ENCODE peak calls at places on chromosomes 16 and 17, in four cellular contexts. E is activated B cell treated with CpG ODN at 0.5 μM for 24 hours, H is left ventricle myocardium inferior, Q is endodermal cell. A is an unnamed sample.

GRCh38 chr16:2854700-2855309 is 3.2 kb downstream of the PRSS22 start:
- DNase-seq in E (no peak), H (no peak), Q (peak), A (peak)

GRCh38 chr17:77233127-77233526 is 92.4 kb downstream of the SEC14L1 start:
- DNase-seq in E (no peak), H (no peak), Q (no peak), A (no peak)

GRCh38 chr17:72560303-72561247 is 439.8 kb downstream of the SOX9 start:
- DNase-seq in E (peak), H (no peak), Q (peak), A (peak)

GRCh38 chr16:72475688-72476087 is 303.7 kb upstream of the PMFBP1 start:
- DNase-seq in E (no peak), H (no peak), Q (no peak), A (no peak)

GRCh38 chr16:14003119-14003570 is 68.0 kb upstream of the MRTFB start:
- DNase-seq in E (no peak), H (peak), Q (peak), A (peak)

GRCh38 chr17:82396601-82397435 is 21.3 kb upstream of the HEXD start:
- DNase-seq in E (no peak), H (no peak), Q (no peak), A (no peak)

GRCh38 chr17:30256756-30257506 is 21.4 kb upstream of the SLC6A4 start:
- DNase-seq in E (no peak), H (no peak), Q (no peak), A (no peak)

GRCh38 chr16:11213799-11214198 is 42.2 kb downstream of the SOCS1 start:
- DNase-seq in E (no peak), H (no peak), Q (no peak), A (no peak)

GRCh38 chr16:71693168-71693567 is 31.3 kb downstream of the PHLPP2 start:
- DNase-seq in E (no peak), H (no peak), Q (no peak), A (peak)

GRCh38 chr17:19244796-19245195 is 7.6 kb downstream of the EPN2 start:
- DNase-seq in E (no peak), H (no peak), Q (no peak), A (no peak)

GRCh38 chr16:84730406-84731106 is 30.8 kb downstream of the USP10 start:
- DNase-seq in E (no peak), H (peak), Q (no peak), A (peak)

GRCh38 chr16:4625617-4626159 is 1.1 kb downstream of the MGRN1 start:
- DNase-seq in E (no peak), H (no peak), Q (no peak), A (no peak)

GRCh38 chr16:10408824-10409381 is 23.0 kb downstream of the ATF7IP2 start:
- DNase-seq in E (no peak), H (no peak), Q (no peak), A (no peak)

GRCh38 chr17:71338396-71338795 is 782.4 kb upstream of the SOX9 start:
- DNase-seq in E (no peak), H (no peak), Q (no peak), A (no peak)

GRCh38 chr16:30570621-30571443 is 682 bp downstream of the ZNF688 start:
- DNase-seq in E (no peak), H (no peak), Q (peak), A (peak)

GRCh38 chr16:83315271-83315670 is 492.5 kb upstream of the HSBP1 start:
- DNase-seq in E (no peak), H (no peak), Q (no peak), A (no peak)

GRCh38 chr16:8936421-8936820 is 27.3 kb downstream of the USP7 start:
- DNase-seq in E (no peak), H (no peak), Q (peak), A (peak)

GRCh38 chr16:84144301-84144858 is 597 bp downstream of the HSDL1 start:
- DNase-seq in E (peak), H (peak), Q (peak), A (peak)

GRCh38 chr16:85279874-85280545 is 167.7 kb upstream of the CIBAR2 start:
- DNase-seq in E (no peak), H (peak), Q (no peak), A (no peak)

GRCh38 chr17:13182854-13183253 is 165.0 kb upstream of the ELAC2 start:
- DNase-seq in E (no peak), H (no peak), Q (peak), A (no peak)

GRCh38 chr17:81481011-81481799 is 31.4 kb downstream of the ACTG1 start:
- DNase-seq in E (peak), H (peak), Q (peak), A (no peak)

GRCh38 chr17:43952724-43953666 is 745 bp downstream of the PYY start:
- DNase-seq in E (no peak), H (no peak), Q (peak), A (no peak)

GRCh38 chr16:47728229-47728628 is 267.1 kb downstream of the PHKB start:
- DNase-seq in E (no peak), H (no peak), Q (no peak), A (no peak)

GRCh38 chr17:66675273-66675990 is 159.5 kb upstream of the CACNG5 start:
- DNase-seq in E (no peak), H (no peak), Q (peak), A (no peak)

GRCh38 chr17:66676421-66676820 is 158.5 kb upstream of the CACNG5 start:
- DNase-seq in E (no peak), H (no peak), Q (peak), A (no peak)

GRCh38 chr17:66677201-66677981 is 157.5 kb upstream of the CACNG5 start:
- DNase-seq in E (no peak), H (no peak), Q (peak), A (no peak)

GRCh38 chr17:66678061-66678460 is 156.9 kb upstream of the CACNG5 start:
- DNase-seq in E (no peak), H (no peak), Q (peak), A (no peak)

GRCh38 chr17:66675991-66676371 is 158.9 kb upstream of the CACNG5 start:
- DNase-seq in E (no peak), H (no peak), Q (no peak), A (no peak)
- TF ChIP-seq CTCF in E (no peak), H (no peak), Q (no peak), A (no peak)

GRCh38 chr17:60743282-60743681 is 65.6 kb downstream of the BCAS3 start:
- DNase-seq in E (no peak), H (no peak), Q (no peak), A (no peak)

GRCh38 chr17:60743812-60744211 is 66.2 kb downstream of the BCAS3 start:
- DNase-seq in E (no peak), H (no peak), Q (no peak), A (no peak)

GRCh38 chr17:60744355-60744958 is 66.8 kb downstream of the BCAS3 start:
- DNase-seq in E (no peak), H (no peak), Q (no peak), A (no peak)

GRCh38 chr17:60747069-60747808 is 69.6 kb downstream of the BCAS3 start:
- DNase-seq in E (no peak), H (no peak), Q (peak), A (no peak)

GRCh38 chr17:60745544-60745943 is 67.9 kb downstream of the BCAS3 start:
- DNase-seq in E (no peak), H (no peak), Q (no peak), A (no peak)
- TF ChIP-seq CTCF in E (no peak), H (no peak), Q (no peak), A (no peak)

GRCh38 chr17:32774286-32775084 is 102.4 kb downstream of the MYO1D start:
- DNase-seq in E (no peak), H (no peak), Q (no peak), A (no peak)

GRCh38 chr17:32771396-32771795 is 105.5 kb downstream of the MYO1D start:
- DNase-seq in E (no peak), H (no peak), Q (no peak), A (no peak)

GRCh38 chr17:32772453-32773025 is 104.4 kb downstream of the MYO1D start:
- DNase-seq in E (no peak), H (no peak), Q (no peak), A (no peak)

GRCh38 chr17:32763855-32764439 is 113.0 kb downstream of the MYO1D start:
- DNase-seq in E (no peak), H (no peak), Q (no peak), A (no peak)

GRCh38 chr17:32769846-32770245 is 107.1 kb downstream of the MYO1D start:
- DNase-seq in E (no peak), H (no peak), Q (no peak), A (no peak)
- TF ChIP-seq CTCF in E (no peak), H (no peak), Q (peak), A (no peak)

GRCh38 chr17:59108400-59109102 is 1.9 kb upstream of the TRIM37 start:
- DNase-seq in E (no peak), H (no peak), Q (no peak), A (no peak)

GRCh38 chr17:59110973-59111372 is 4.3 kb upstream of the TRIM37 start:
- DNase-seq in E (no peak), H (no peak), Q (no peak), A (no peak)

GRCh38 chr17:59105852-59106462 is 723 bp downstream of the TRIM37 start:
- DNase-seq in E (no peak), H (peak), Q (peak), A (peak)

GRCh38 chr17:59107306-59107670 is 608 bp upstream of the TRIM37 start:
- DNase-seq in E (no peak), H (no peak), Q (no peak), A (no peak)

DNA sequence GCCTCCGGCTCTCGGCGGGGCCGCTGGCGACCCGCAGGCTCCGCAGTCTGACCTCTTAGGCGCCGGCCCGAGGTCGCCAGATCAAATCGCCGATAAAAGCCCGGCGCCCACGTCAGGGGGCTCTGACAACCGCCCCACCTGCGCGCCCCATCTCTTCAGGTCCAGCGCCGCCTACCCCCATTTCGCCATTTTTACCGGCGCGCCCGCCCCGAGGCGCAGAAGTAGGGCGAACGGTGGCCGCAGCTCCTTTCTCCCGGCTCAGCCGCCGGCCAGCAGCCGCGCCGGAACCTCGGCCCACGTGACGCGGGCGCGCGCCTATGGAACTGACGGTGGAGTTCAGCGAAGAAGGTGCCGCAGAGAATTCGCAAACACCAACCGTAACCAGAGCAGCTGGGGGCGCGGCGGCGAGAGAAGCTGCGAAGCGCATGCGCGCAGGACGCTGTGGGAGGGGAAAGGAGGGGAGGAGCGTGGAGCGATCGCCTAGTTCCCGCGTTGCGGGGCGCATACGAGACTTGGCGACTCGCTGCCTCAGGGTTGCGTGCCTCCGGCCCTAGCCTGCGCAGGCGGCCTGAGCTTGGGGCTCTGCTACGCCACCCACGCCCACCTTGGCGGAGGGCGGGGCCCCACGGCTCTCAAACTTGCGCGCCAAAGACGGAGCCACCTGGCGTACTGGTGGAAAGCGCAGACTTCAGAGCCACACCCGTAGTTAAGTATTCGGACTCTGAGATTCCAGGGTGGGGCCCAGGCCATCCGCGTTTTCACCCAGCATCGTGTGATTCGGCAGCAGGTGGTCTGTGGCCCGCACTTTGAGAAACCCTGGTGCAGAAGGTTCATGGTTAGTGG is at the start of gene TRIM37:
- DNase-seq in E (peak), H (peak), Q (peak), A (peak)
- TF ChIP-seq CTCF in E (no peak), H (peak), Q (peak), A (no peak)

GRCh38 chr16:89944773-89945172 is 3.8 kb upstream of the DEF8 start:
- DNase-seq in E (no peak), H (no peak), Q (no peak), A (peak)

GRCh38 chr16:89946515-89946914 is 2.0 kb upstream of the DEF8 start:
- DNase-seq in E (no peak), H (no peak), Q (no peak), A (no peak)

GRCh38 chr16:89949121-89949742 is 677 bp downstream of the DEF8 start:
- DNase-seq in E (no peak), H (no peak), Q (peak), A (no peak)

GRCh38 chr16:89949756-89950155 is 1.2 kb downstream of the DEF8 start:
- DNase-seq in E (no peak), H (no peak), Q (no peak), A (no peak)

GRCh38 chr16:89945654-89946053 is 2.9 kb upstream of the DEF8 start:
- DNase-seq in E (no peak), H (no peak), Q (peak), A (no peak)
- TF ChIP-seq CTCF in E (no peak), H (no peak), Q (peak), A (no peak)

GRCh38 chr17:58491510-58492045 is 3.4 kb upstream of the HSF5 start:
- DNase-seq in E (no peak), H (no peak), Q (no peak), A (no peak)

GRCh38 chr17:58488428-58488890 is 251 bp upstream of the HSF5 start:
- DNase-seq in E (no peak), H (no peak), Q (no peak), A (peak)

GRCh38 chr17:58484600-58484999 is 3.6 kb downstream of the HSF5 start:
- DNase-seq in E (no peak), H (no peak), Q (no peak), A (no peak)

GRCh38 chr17:58492238-58493121 is 4.3 kb upstream of the HSF5 start:
- DNase-seq in E (no peak), H (no peak), Q (no peak), A (no peak)

GRCh38 chr17:58487589-58488427 is at the start of gene HSF5:
- DNase-seq in E (peak), H (peak), Q (peak), A (peak)
- TF ChIP-seq CTCF in E (no peak), H (peak), Q (peak), A (peak)

GRCh38 chr17:33053641-33054040 is 62.0 kb downstream of the SPACA3 start:
- DNase-seq in E (no peak), H (no peak), Q (peak), A (no peak)

GRCh38 chr17:33055171-33055611 is 63.5 kb downstream of the SPACA3 start:
- DNase-seq in E (no peak), H (no peak), Q (peak), A (no peak)

GRCh38 chr17:33055746-33056145 is 64.1 kb downstream of the SPACA3 start:
- DNase-seq in E (no peak), H (no peak), Q (peak), A (no peak)

GRCh38 chr17:33057564-33057963 is 65.9 kb downstream of the SPACA3 start:
- DNase-seq in E (no peak), H (no peak), Q (peak), A (no peak)

GRCh38 chr17:33056392-33057146 is 64.9 kb downstream of the SPACA3 start:
- DNase-seq in E (no peak), H (no peak), Q (peak), A (no peak)
- TF ChIP-seq CTCF in E (no peak), H (no peak), Q (no peak), A (no peak)

DNA sequence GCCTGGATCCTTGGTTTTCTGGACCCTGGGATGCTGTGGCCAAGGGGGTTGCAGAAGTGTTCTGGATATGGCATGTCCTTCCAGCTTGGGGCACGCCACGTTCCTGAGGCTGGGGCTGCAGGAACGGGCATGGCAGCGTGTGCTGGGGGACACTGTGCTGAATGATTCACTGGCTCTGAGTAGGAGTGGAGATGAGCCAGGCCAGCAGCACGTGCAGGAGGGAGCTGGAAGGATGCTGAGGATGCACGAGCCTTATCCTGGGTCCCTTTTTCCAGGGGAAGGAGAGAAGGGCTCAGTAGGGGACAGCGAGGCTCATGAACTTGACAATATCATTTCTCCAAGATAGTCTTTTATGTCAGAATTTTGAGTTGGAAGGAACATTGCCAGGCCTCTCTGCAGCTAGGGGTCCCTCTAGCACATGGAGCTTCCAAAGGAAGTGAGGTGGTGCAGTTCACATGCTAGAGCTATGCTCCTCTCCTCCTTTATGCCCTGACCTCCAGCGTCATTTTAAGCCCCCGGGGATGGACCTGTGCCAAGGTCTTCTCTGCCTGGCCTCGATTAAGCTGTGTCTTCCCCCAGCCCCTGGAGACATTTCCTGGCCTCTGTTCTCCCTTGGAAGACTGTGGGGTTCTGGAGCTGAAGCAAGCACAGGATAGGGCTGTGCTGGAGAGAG is 125.9 kb downstream of the OR1D5 start:
- DNase-seq in E (no peak), H (no peak), Q (no peak), A (no peak)
- TF ChIP-seq CTCF in E (no peak), H (no peak), Q (peak), A (no peak)

DNA sequence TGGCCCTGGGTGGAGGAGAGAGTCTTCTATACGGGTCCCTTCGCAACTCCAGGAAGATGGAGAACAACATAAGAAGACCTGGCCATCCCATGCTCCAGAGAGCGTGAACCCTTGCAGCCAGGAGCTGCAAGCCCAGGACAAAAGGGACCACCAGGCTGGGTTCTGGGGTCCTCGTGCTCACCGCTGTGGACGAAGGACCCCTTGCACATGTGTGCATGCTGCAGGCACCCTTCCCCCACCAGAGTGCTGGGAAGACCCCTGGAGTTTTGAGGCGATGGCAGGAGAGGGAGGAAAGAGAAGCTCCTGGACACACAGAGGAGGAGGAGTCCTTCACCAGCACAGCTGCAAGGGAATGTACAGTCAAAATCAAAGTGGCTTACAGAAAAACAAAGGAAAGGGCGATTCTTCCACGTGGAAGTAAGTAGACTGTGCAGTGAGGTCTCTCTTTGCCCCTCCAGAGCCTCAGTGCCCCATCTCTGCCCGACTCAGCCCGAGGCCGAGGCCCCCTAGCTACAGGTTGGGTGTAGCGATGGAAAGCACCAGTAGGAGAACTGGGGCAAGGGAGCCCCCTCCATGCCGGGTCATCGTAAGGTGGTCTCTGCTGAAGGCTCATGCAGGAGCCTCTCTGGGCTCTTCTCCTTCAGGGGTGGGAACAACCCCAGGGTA is 51.3 kb downstream of the PIMREG start:
- DNase-seq in E (no peak), H (no peak), Q (peak), A (no peak)
- TF ChIP-seq CTCF in E (no peak), H (no peak), Q (peak), A (no peak)